ENCODE peak calls at places on chromosomes 3 and 15, in nine cellular contexts. Y is dorsolateral prefrontal cortex, F is GM23338, K is ovary, A is OCI-LY7, N is vagina, D is fibroblast of lung, B is breast epithelium, X is left lung. J is an unnamed sample.

GRCh38 chr3:154193174-154193573 is 72.0 kb downstream of the ARHGEF26 start:
- DNase-seq in B (no peak), K (no peak), F (no peak), X (no peak), A (no peak), D (peak; percentile 16), N (no peak), Y (no peak), J (no peak)

GRCh38 chr3:30077746-30078145 is 528.7 kb upstream of the TGFBR2 start:
- DNase-seq in A (no peak), Y (no peak), X (no peak), N (no peak), B (no peak), F (no peak), D (no peak), K (no peak), J (no peak)

GRCh38 chr3:29329986-29330514 is 49.2 kb downstream of the RBMS3 start:
- DNase-seq in K (no peak), F (no peak), Y (no peak), X (no peak), B (no peak), D (no peak), N (no peak), A (no peak), J (no peak)

GRCh38 chr3:40317061-40317676 is 7.7 kb downstream of the EIF1B start:
- DNase-seq in K (no peak), N (no peak), Y (no peak), X (no peak), B (no peak), A (peak; percentile 80), D (peak; percentile 61), F (peak; percentile 91), J (no peak)

GRCh38 chr3:170330366-170330765 is 27.1 kb upstream of the SKIL start:
- DNase-seq in K (no peak), X (no peak), N (no peak), F (no peak), D (peak; percentile 63), A (no peak), B (no peak), Y (no peak), J (peak; percentile 36)

GRCh38 chr3:108595304-108595703 is 5.8 kb downstream of the DZIP3 start:
- DNase-seq in B (no peak), K (no peak), D (no peak), A (no peak), X (no peak), N (no peak), F (no peak), Y (no peak), J (no peak)

GRCh38 chr3:125003369-125003853 is 52.4 kb downstream of the HEG1 start:
- DNase-seq in Y (no peak), X (no peak), N (no peak), K (peak; percentile 70), F (no peak), A (no peak), B (no peak), D (peak; percentile 75), J (peak; percentile 61)

GRCh38 chr15:98071786-98072185 is 111.3 kb downstream of the ARRDC4 start:
- DNase-seq in D (no peak), A (no peak), Y (no peak), B (no peak), N (no peak), F (no peak), X (no peak), K (no peak), J (no peak)

GRCh38 chr3:89606151-89606550 is 498.7 kb downstream of the EPHA3 start:
- DNase-seq in D (peak; percentile 6), A (no peak), Y (no peak), N (no peak), K (no peak), X (no peak), B (no peak), F (no peak), J (no peak)

GRCh38 chr3:14784087-14784596 is 34.6 kb upstream of the FGD5 start:
- DNase-seq in N (no peak), D (no peak), Y (peak; percentile 35), K (no peak), F (peak; percentile 38), X (no peak), A (no peak), B (no peak), J (no peak)

GRCh38 chr3:176909044-176909443 is 288.2 kb downstream of the TBL1XR1 start:
- DNase-seq in Y (no peak), A (no peak), K (no peak), N (no peak), D (no peak), F (no peak), B (no peak), X (no peak), J (no peak)

GRCh38 chr3:171443211-171443957 is 16.8 kb downstream of the TNIK start:
- DNase-seq in D (no peak), Y (no peak), K (no peak), X (no peak), B (no peak), F (no peak), N (no peak), A (no peak), J (no peak)

GRCh38 chr15:100131321-100132224 is 210.2 kb downstream of the ADAMTS17 start:
- DNase-seq in F (peak; percentile 37), B (no peak), X (peak; percentile 87), A (no peak), D (peak; percentile 71), N (no peak), Y (no peak), K (peak; percentile 43), J (no peak)

GRCh38 chr15:64850778-64851502 is 9.2 kb downstream of the PLEKHO2 start:
- DNase-seq in D (no peak), K (no peak), N (no peak), B (no peak), A (no peak), X (no peak), F (no peak), Y (no peak), J (no peak)

GRCh38 chr3:54772046-54772445 is 155.8 kb downstream of the LRTM1 start:
- DNase-seq in F (no peak), K (no peak), X (no peak), A (no peak), N (no peak), D (peak; percentile 27), Y (no peak), B (no peak), J (no peak)

GRCh38 chr3:1092771-1093170 is at the start of gene CNTN6:
- DNase-seq in N (no peak), X (no peak), B (no peak), D (peak; percentile 58), A (no peak), Y (no peak), F (peak; percentile 33), K (no peak), J (no peak)

GRCh38 chr3:1088503-1088902 is 4.3 kb upstream of the CNTN6 start:
- DNase-seq in B (no peak), F (no peak), N (no peak), D (no peak), Y (no peak), X (no peak), A (no peak), K (no peak), J (no peak)

GRCh38 chr3:1091276-1091675 is 1.5 kb upstream of the CNTN6 start:
- DNase-seq in Y (no peak), K (no peak), X (no peak), N (no peak), B (no peak), D (peak; percentile 49), F (no peak), A (no peak), J (no peak)

GRCh38 chr3:1092061-1092460 is 763 bp upstream of the CNTN6 start:
- DNase-seq in N (no peak), X (no peak), A (no peak), D (peak; percentile 47), F (no peak), Y (no peak), B (no peak), K (no peak), J (no peak)

GRCh38 chr3:1093216-1093615 is 392 bp downstream of the CNTN6 start:
- DNase-seq in Y (no peak), K (no peak), F (no peak), X (no peak), A (no peak), N (no peak), B (no peak), D (no peak), J (no peak)
- H3K4me3 ChIP-seq in Y (peak overlapping the region; percentile 3), K (no peak overlapping the region), F (no peak overlapping the region), X (no peak overlapping the region), A (no peak overlapping the region), N (no peak overlapping the region), B (no peak overlapping the region), D (no peak overlapping the region), J (no peak overlapping the region)

GRCh38 chr3:116586285-116586944 is 123.2 kb upstream of the TUSC7 start:
- DNase-seq in D (no peak), K (no peak), Y (no peak), B (no peak), A (no peak), X (no peak), F (peak; percentile 49), N (no peak), J (no peak)
- TF ChIP-seq CTCF in D (no peak), K (no peak), Y (no peak), B (no peak), A (no peak), X (no peak), F (peak; percentile 36), N (no peak), J (no peak)

GRCh38 chr15:30958219-30958618 is 33.2 kb downstream of the MTMR10 start:
- DNase-seq in K (no peak), A (no peak), F (no peak), D (no peak), Y (no peak), N (no peak), B (no peak), X (no peak), J (no peak)

GRCh38 chr15:30963681-30964080 is 27.7 kb downstream of the MTMR10 start:
- DNase-seq in A (no peak), N (no peak), B (no peak), K (no peak), F (no peak), X (no peak), D (no peak), Y (no peak), J (no peak)

GRCh38 chr15:30956216-30956803 is 35.1 kb downstream of the MTMR10 start:
- DNase-seq in Y (no peak), X (no peak), A (no peak), N (no peak), D (peak; percentile 56), F (no peak), K (no peak), B (no peak), J (no peak)

GRCh38 chr15:30962659-30963058 is 28.8 kb downstream of the MTMR10 start:
- DNase-seq in X (no peak), A (no peak), Y (no peak), B (no peak), K (no peak), D (no peak), F (no peak), N (no peak), J (no peak)

GRCh38 chr15:30962079-30962478 is 29.3 kb downstream of the MTMR10 start:
- DNase-seq in A (no peak), F (no peak), K (no peak), B (no peak), D (no peak), X (no peak), Y (no peak), N (no peak), J (no peak)
- H3K27ac ChIP-seq in A (no peak overlapping the region), F (no peak overlapping the region), K (no peak overlapping the region), B (no peak overlapping the region), D (no peak overlapping the region), X (no peak overlapping the region), Y (peak overlapping the region; percentile 72), N (no peak overlapping the region), J (no peak overlapping the region)

GRCh38 chr3:4351164-4351855 is 48.1 kb downstream of the SETMAR start:
- DNase-seq in K (no peak), A (no peak), B (no peak), D (peak; percentile 68), N (no peak), X (no peak), Y (no peak), F (no peak), J (no peak)
- H3K4me3 ChIP-seq in K (peak overlapping the region; percentile 32), A (no peak overlapping the region), B (peak overlapping the region; percentile 38), D (no peak overlapping the region), N (peak overlapping the region; percentile 23), X (peak overlapping the region; percentile 14), Y (no peak overlapping the region), F (no peak overlapping the region), J (no peak overlapping the region)

J was measured in right atrium auricular region.